ENCODE peak calls at places on chromosome X, in four cellular contexts. U, M, B and R are unnamed samples.

GRCh38 chrX:53093177-53093655 is 726 bp upstream of the KANTR start:
- DNase-seq in U (peak; percentile 78), M (no peak), B (peak; percentile 58), R (peak; percentile 92)

GRCh38 chrX:12701625-12702024 is 89.6 kb upstream of the PRPS2 start:
- DNase-seq in U (peak; percentile 50), M (peak; percentile 12), B (peak; percentile 37), R (peak; percentile 83)

GRCh38 chrX:65828599-65828998 is 161.1 kb downstream of the MSN start:
- DNase-seq in U (no peak), M (no peak), B (no peak), R (no peak)

GRCh38 chrX:10240918-10241317 is 84.1 kb downstream of the CLCN4 start:
- DNase-seq in U (no peak), M (no peak), B (no peak), R (no peak)

GRCh38 chrX:21374163-21374993 is at the start of gene CNKSR2:
- DNase-seq in U (peak; percentile 87), M (no peak), B (no peak), R (peak; percentile 77)

GRCh38 chrX:132648870-132649269 is 160.0 kb upstream of the MBNL3 start:
- DNase-seq in U (no peak), M (no peak), B (no peak), R (no peak)

GRCh38 chrX:50036481-50036880 is 114.1 kb downstream of the CLCN5 start:
- DNase-seq in U (no peak), M (no peak), B (no peak), R (no peak)

GRCh38 chrX:20857746-20858145 is 516.5 kb upstream of the CNKSR2 start:
- DNase-seq in U (no peak), M (no peak), B (no peak), R (peak; percentile 4)

GRCh38 chrX:23756165-23756564 is 13.1 kb upstream of the ACOT9 start:
- DNase-seq in U (peak; percentile 49), M (peak; percentile 50), B (peak; percentile 37), R (peak; percentile 41)

GRCh38 chrX:135050603-135051002 is 1.3 kb downstream of the RTL8A start:
- DNase-seq in U (no peak), M (no peak), B (no peak), R (no peak)
- H3K4me3 ChIP-seq in U (peak overlapping the region; percentile 56), M (peak overlapping the region; percentile 16), B (no peak overlapping the region), R (peak overlapping the region; percentile 70)

DNA sequence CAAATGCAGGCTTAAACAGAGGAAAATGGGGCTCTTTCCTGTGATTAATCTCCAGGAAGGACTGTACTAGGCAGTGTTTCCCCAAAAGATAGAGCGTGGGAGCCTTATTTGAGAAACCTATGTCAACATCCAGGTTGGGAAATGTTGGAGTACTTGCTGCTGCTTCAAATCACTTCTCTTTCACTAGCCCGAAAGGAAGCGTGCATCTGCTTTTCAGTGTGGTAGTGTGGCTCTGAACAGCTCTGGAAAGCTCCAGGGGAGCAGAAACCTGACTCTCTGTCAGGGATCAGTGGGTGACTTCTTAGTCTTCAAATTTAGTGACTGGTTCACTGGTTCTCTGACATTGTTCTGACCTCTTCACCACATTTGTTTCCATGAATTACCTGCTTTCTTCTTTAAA is 36.8 kb downstream of the DLG3 start:
- DNase-seq in U (no peak), M (no peak), B (no peak), R (no peak)
- TF ChIP-seq PBX3 in U (no peak), M (no peak), B (no peak), R (no peak)

DNA sequence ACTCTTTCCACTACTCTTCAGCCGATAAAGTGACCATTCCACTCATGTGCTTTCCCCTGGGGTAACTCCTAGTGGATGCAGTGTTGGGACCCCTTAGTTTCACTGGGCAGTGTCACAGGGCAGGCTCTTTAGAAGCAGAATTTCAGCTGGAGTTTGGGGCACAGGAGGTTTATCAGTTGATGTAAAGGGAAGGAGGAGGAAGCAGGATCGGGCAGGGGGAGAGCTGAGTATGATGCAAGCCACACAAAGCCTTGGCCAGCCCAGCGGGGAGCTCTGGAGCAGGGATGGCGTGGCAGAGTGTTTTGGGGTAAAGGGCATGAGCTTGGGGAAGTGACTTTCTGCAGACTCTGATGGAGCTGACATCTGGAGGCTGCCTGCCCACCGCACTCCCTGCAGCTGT is 19.3 kb downstream of the WDR13 start:
- DNase-seq in U (no peak), M (no peak), B (no peak), R (no peak)
- H3K4me3 ChIP-seq in U (no peak overlapping the region), M (no peak overlapping the region), B (no peak overlapping the region), R (no peak overlapping the region)

DNA sequence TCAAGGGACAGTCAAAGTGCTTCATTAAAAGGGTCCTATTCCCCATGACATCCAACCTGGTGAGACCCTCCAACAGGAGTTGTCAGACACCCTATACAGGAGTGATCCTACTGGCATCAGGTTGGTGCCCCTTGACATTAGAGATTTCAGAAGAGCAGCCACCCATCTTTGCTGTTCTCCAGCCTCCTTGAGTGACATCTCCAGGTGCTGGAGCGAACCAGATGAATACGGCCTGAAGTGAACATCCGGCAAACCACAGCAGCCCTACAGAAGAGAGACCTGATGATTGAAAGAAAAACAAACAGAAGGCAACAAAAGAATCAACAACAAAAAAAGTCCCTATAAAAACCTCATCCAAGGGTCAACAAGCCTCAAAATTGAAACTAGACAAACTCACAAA is 146.1 kb upstream of the PBDC1 start:
- DNase-seq in U (no peak), M (no peak), B (no peak), R (no peak)
- TF ChIP-seq PBX3 in U (no peak), M (no peak), B (no peak), R (no peak)

GRCh38 chrX:130851569-130851968 is 51.4 kb downstream of the ENOX2 start:
- DNase-seq in U (no peak), M (no peak), B (no peak), R (no peak)

DNA sequence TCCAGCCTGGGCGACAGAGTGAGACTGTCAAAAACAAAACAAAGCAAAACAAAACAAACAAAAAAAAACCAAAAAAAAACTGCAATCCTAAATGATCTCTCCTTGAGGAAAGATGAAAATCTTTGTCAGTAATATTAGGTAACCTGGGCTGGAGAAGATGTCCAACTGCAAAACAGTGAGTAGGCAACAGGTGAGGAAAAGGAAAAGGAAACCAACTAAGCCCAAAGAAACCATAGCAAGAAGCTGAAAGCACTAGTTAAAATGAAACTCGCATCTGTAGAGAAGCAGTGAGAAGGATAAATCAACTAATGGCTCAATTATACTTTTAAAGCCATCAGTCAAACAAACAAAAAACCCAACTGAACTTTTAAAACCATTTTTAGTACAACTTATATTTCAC is 54.2 kb downstream of the ENOX2 start:
- DNase-seq in U (no peak), M (no peak), B (no peak), R (no peak)
- H3K4me3 ChIP-seq in U (no peak overlapping the region), M (peak overlapping the region; percentile 35), B (no peak overlapping the region), R (no peak overlapping the region)

GRCh38 chrX:96435636-96436035 is 249.0 kb upstream of the DIAPH2 start:
- DNase-seq in U (no peak), M (no peak), B (no peak), R (no peak)
- TF ChIP-seq PBX3 in U (no peak), M (no peak), B (no peak), R (no peak)

DNA sequence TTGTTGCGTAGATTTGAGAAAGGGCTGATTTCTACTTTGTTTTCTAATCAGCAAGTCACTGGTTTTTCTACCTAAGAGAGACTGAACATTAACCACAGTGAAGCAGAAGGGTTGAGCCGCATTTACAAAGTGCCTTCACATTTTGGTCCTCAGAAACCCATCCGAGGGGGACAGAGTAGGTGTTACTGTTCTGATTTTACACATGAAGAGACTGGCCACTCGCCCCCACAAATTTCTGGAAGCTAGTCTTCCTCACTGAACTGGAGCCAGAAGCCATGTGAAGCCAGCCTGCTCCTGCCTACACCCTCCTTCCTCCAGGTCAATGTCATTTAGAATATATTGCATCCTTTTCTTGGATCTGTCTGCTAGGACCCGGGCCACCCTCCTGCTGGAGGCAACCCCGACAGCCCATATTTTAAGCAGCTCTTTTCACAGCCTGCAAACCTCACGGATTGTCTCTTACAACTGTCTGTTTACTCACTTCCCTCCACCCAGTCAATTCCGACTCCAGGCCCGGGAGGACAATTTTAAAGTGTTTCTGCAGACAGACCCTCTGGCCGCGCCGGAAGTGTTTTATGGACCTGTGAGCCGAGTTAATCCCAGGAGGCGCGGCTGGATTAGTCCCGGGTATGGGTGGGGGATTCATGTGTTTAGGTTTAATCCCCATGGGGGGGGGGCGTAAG is 73.2 kb upstream of the BCOR start:
- DNase-seq in U (no peak), M (no peak), B (no peak), R (no peak)
- H3K4me3 ChIP-seq in U (no peak overlapping the region), M (peak overlapping the region; percentile 21), B (no peak overlapping the region), R (no peak overlapping the region)

GRCh38 chrX:15567886-15568616 is 32.7 kb downstream of the ACE2 start:
- DNase-seq in U (no peak), M (no peak), B (peak; percentile 23), R (peak; percentile 9)
- TF ChIP-seq PBX3 in U (no peak), M (no peak), B (no peak), R (no peak)

GRCh38 chrX:155611302-155611701 is 1.4 kb downstream of the TMLHE start:
- DNase-seq in U (no peak), M (no peak), B (no peak), R (no peak)
- H3K4me3 ChIP-seq in U (peak overlapping the region; percentile 89), M (peak overlapping the region; percentile 68), B (peak overlapping the region; percentile 9), R (no peak overlapping the region)

DNA sequence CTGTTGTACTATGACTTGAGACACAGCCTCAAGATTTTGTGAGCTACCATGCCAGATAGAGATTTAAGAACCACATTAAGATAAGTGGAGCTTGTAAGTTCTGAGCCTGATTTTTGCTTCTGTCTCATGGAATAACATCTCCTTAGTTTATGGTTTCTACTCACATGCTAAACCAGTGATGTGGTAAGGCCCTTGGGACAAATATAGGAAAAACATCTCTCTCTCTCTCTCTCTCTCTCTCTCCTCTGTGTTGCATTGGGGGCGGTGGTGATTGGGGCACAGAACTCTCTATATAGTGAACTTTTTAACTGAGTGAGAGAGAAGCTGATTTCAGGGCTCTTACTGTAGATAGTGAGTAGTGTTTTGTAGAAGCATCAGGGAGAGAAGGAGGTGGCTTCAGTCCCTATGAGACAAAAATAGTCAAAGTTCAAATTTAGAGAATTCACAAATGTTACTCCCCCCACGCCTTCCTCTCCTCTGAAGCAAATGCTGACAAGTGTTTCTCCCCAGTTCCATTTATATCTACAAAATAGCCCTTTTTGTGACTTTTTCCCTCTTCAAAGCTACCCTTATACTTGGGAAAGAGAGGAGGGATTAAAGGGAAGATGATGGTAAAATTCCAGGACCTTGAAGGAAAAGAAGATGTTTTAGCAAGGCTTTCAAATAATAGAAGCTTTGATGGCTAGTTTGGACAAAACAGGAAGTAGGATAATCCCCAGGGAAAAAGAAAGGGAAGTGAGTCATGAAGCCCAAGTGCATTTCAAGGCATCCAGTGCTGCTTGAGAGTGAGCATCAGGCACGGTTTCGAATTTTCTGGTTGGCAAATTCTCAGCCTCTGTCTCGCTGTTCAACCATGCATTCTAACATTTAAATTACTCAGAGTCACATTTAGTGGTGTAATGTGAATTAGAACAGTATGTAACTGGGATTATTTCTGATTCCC is 134.3 kb upstream of the AP1S2 start:
- DNase-seq in U (no peak), M (no peak), B (no peak), R (no peak)
- TF ChIP-seq PBX3 in U (no peak), M (no peak), B (no peak), R (no peak)